ENCODE peak calls at places on chromosomes 2 and 18, in six cellular contexts. One of them, this sample, is unnamed.

GRCh38 chr2:88543541-88544057 is 83.7 kb downstream of the EIF2AK3 start:
- DNase-seq in B cell: no peak
- DNase-seq in Calu3: no peak
- DNase-seq in effector CD4-positive, alpha-beta T cell: no peak
- DNase-seq in astrocyte of the spinal cord: no peak
- DNase-seq in lower lobe of right lung: no peak
- DNase-seq in this sample: no peak

GRCh38 chr2:56369316-56369715 is 185.5 kb downstream of the CCDC85A start:
- DNase-seq in astrocyte of the spinal cord: peak; percentile 1
- DNase-seq in Calu3: no peak
- DNase-seq in lower lobe of right lung: no peak
- DNase-seq in B cell: no peak
- DNase-seq in effector CD4-positive, alpha-beta T cell: no peak
- DNase-seq in this sample: peak; percentile 24

GRCh38 chr2:221060335-221060734 is 511.8 kb downstream of the EPHA4 start:
- DNase-seq in Calu3: no peak
- DNase-seq in effector CD4-positive, alpha-beta T cell: no peak
- DNase-seq in lower lobe of right lung: no peak
- DNase-seq in B cell: no peak
- DNase-seq in astrocyte of the spinal cord: peak; percentile 38
- DNase-seq in this sample: peak; percentile 61

GRCh38 chr2:18046558-18046957 is 168.1 kb downstream of the KCNS3 start:
- DNase-seq in Calu3: no peak
- DNase-seq in lower lobe of right lung: no peak
- DNase-seq in B cell: no peak
- DNase-seq in astrocyte of the spinal cord: peak; percentile 77
- DNase-seq in effector CD4-positive, alpha-beta T cell: no peak
- DNase-seq in this sample: no peak

GRCh38 chr2:55087930-55088329 is 37.7 kb upstream of the RTN4 start:
- DNase-seq in astrocyte of the spinal cord: no peak
- DNase-seq in Calu3: no peak
- DNase-seq in B cell: no peak
- DNase-seq in effector CD4-positive, alpha-beta T cell: no peak
- DNase-seq in lower lobe of right lung: no peak
- DNase-seq in this sample: no peak

GRCh38 chr18:60693426-60693825 is 320.9 kb upstream of the MC4R start:
- DNase-seq in B cell: no peak
- DNase-seq in Calu3: no peak
- DNase-seq in effector CD4-positive, alpha-beta T cell: no peak
- DNase-seq in astrocyte of the spinal cord: peak; percentile 19
- DNase-seq in lower lobe of right lung: no peak
- DNase-seq in this sample: peak; percentile 73

GRCh38 chr2:10762651-10763460 is 41.4 kb downstream of the ATP6V1C2 start:
- DNase-seq in Calu3: no peak
- DNase-seq in astrocyte of the spinal cord: no peak
- DNase-seq in effector CD4-positive, alpha-beta T cell: no peak
- DNase-seq in B cell: no peak
- DNase-seq in lower lobe of right lung: no peak
- DNase-seq in this sample: no peak

GRCh38 chr18:79380816-79381806 is 14.6 kb upstream of the NFATC1 start:
- DNase-seq in lower lobe of right lung: peak; percentile 65
- DNase-seq in Calu3: peak; percentile 68
- DNase-seq in B cell: peak; percentile 86
- DNase-seq in astrocyte of the spinal cord: peak; percentile 37
- DNase-seq in effector CD4-positive, alpha-beta T cell: peak; percentile 65
- DNase-seq in this sample: no peak

GRCh38 chr2:239249048-239249447 is 151.8 kb downstream of the HDAC4 start:
- DNase-seq in effector CD4-positive, alpha-beta T cell: no peak
- DNase-seq in lower lobe of right lung: no peak
- DNase-seq in Calu3: no peak
- DNase-seq in B cell: no peak
- DNase-seq in astrocyte of the spinal cord: no peak
- DNase-seq in this sample: no peak

GRCh38 chr2:45851111-45851510 is 199.6 kb downstream of the PRKCE start:
- DNase-seq in lower lobe of right lung: no peak
- DNase-seq in astrocyte of the spinal cord: peak; percentile 8
- DNase-seq in B cell: no peak
- DNase-seq in effector CD4-positive, alpha-beta T cell: no peak
- DNase-seq in Calu3: no peak
- DNase-seq in this sample: no peak

GRCh38 chr2:85797959-85798358 is 44.2 kb downstream of the ATOH8 start:
- DNase-seq in effector CD4-positive, alpha-beta T cell: no peak
- DNase-seq in astrocyte of the spinal cord: peak; percentile 46
- DNase-seq in B cell: no peak
- DNase-seq in lower lobe of right lung: no peak
- DNase-seq in Calu3: no peak
- DNase-seq in this sample: no peak

GRCh38 chr2:28430790-28431418 is 38.2 kb downstream of the FOSL2 start:
- DNase-seq in astrocyte of the spinal cord: no peak
- DNase-seq in Calu3: no peak
- DNase-seq in effector CD4-positive, alpha-beta T cell: no peak
- DNase-seq in B cell: no peak
- DNase-seq in lower lobe of right lung: no peak
- DNase-seq in this sample: no peak

GRCh38 chr2:236592821-236593220 is 23.2 kb downstream of the ACKR3 start:
- DNase-seq in astrocyte of the spinal cord: no peak
- DNase-seq in B cell: no peak
- DNase-seq in Calu3: no peak
- DNase-seq in lower lobe of right lung: no peak
- DNase-seq in effector CD4-positive, alpha-beta T cell: no peak
- DNase-seq in this sample: no peak

GRCh38 chr2:124658373-124658772 is 633.3 kb downstream of the CNTNAP5 start:
- DNase-seq in lower lobe of right lung: no peak
- DNase-seq in astrocyte of the spinal cord: no peak
- DNase-seq in effector CD4-positive, alpha-beta T cell: no peak
- DNase-seq in Calu3: no peak
- DNase-seq in B cell: no peak
- DNase-seq in this sample: no peak

GRCh38 chr2:99698896-99699295 is 209.1 kb upstream of the REV1 start:
- DNase-seq in lower lobe of right lung: no peak
- DNase-seq in Calu3: no peak
- DNase-seq in effector CD4-positive, alpha-beta T cell: no peak
- DNase-seq in astrocyte of the spinal cord: peak; percentile 66
- DNase-seq in B cell: no peak
- DNase-seq in this sample: peak; percentile 71

GRCh38 chr18:12099160-12099559 is 5.5 kb downstream of the ANKRD62 start:
- DNase-seq in Calu3: no peak
- DNase-seq in B cell: no peak
- DNase-seq in effector CD4-positive, alpha-beta T cell: no peak
- DNase-seq in lower lobe of right lung: no peak
- DNase-seq in astrocyte of the spinal cord: no peak
- DNase-seq in this sample: no peak

GRCh38 chr2:160270571-160271113 is 70.6 kb upstream of the ITGB6 start:
- DNase-seq in Calu3: peak; percentile 80
- DNase-seq in effector CD4-positive, alpha-beta T cell: no peak
- DNase-seq in astrocyte of the spinal cord: no peak
- DNase-seq in lower lobe of right lung: peak; percentile 65
- DNase-seq in B cell: no peak
- DNase-seq in this sample: no peak

GRCh38 chr2:56230171-56230570 is 46.4 kb downstream of the CCDC85A start:
- DNase-seq in B cell: no peak
- DNase-seq in astrocyte of the spinal cord: no peak
- DNase-seq in lower lobe of right lung: no peak
- DNase-seq in Calu3: no peak
- DNase-seq in effector CD4-positive, alpha-beta T cell: no peak
- DNase-seq in this sample: peak; percentile 53

GRCh38 chr2:224570328-224570993 is 14.7 kb downstream of the CUL3 start:
- DNase-seq in astrocyte of the spinal cord: peak; percentile 64
- DNase-seq in effector CD4-positive, alpha-beta T cell: no peak
- DNase-seq in Calu3: no peak
- DNase-seq in B cell: no peak
- DNase-seq in lower lobe of right lung: no peak
- DNase-seq in this sample: no peak